ENCODE peak calls at places on chromosomes 4 and X, in seven cellular contexts. G is IMR-90, M is HepG2, A is GM12878, O is K562, T is H1, Q is SK-N-SH. V is an unnamed sample.

GRCh38 chr4:123940604-123941003 is 544.0 kb downstream of the SPRY1 start:
- DNase-seq in G (no peak), Q (no peak), M (no peak), O (no peak), T (no peak), A (no peak), V (no peak)

GRCh38 chr4:4619821-4620220 is 78.0 kb upstream of the STX18 start:
- DNase-seq in M (no peak), G (no peak), Q (peak), O (no peak), A (no peak), T (no peak), V (no peak)

GRCh38 chr4:188822698-188823097 is 683.5 kb downstream of the TRIML1 start:
- DNase-seq in M (no peak), O (no peak), T (peak), A (no peak), G (no peak), Q (no peak), V (peak)

GRCh38 chr4:186013404-186014186 is 55.4 kb upstream of the TLR3 start:
- DNase-seq in Q (no peak), M (no peak), T (no peak), A (no peak), O (no peak), G (no peak), V (no peak)

GRCh38 chr4:139642364-139642763 is 23.3 kb upstream of the MGST2 start:
- DNase-seq in A (no peak), T (no peak), Q (no peak), O (no peak), M (no peak), G (peak), V (peak)

GRCh38 chrX:51876441-51876840 is 17.0 kb upstream of the MAGED1 start:
- DNase-seq in Q (no peak), A (no peak), O (no peak), M (no peak), G (peak), T (no peak), V (no peak)

GRCh38 chrX:115178473-115178872 is 10.7 kb upstream of the RBMXL3 start:
- DNase-seq in M (no peak), G (no peak), O (no peak), A (no peak), Q (no peak), T (no peak), V (no peak)

GRCh38 chrX:148947399-148948025 is 447.1 kb downstream of the AFF2 start:
- DNase-seq in T (no peak), Q (no peak), O (no peak), A (no peak), M (no peak), G (no peak), V (no peak)

GRCh38 chr4:16018841-16019240 is 55.9 kb upstream of the FGFBP2 start:
- DNase-seq in Q (no peak), O (no peak), M (no peak), A (no peak), G (no peak), T (no peak), V (no peak)

GRCh38 chrX:74422029-74422352 is 698 bp downstream of the SLC16A2 start:
- DNase-seq in A (no peak), O (no peak), M (no peak), G (no peak), Q (peak), T (no peak), V (no peak)

GRCh38 chr4:114264877-114265291 is 285.4 kb upstream of the ARSJ start:
- DNase-seq in G (peak), O (no peak), T (no peak), M (peak), A (no peak), Q (no peak), V (no peak)

GRCh38 chrX:56068274-56068758 is 163.8 kb upstream of the KLF8 start:
- DNase-seq in M (no peak), O (no peak), Q (no peak), G (no peak), T (no peak), A (no peak), V (no peak)

GRCh38 chrX:56069299-56069941 is 162.7 kb upstream of the KLF8 start:
- DNase-seq in A (no peak), O (no peak), Q (no peak), T (no peak), G (no peak), M (no peak), V (no peak)

GRCh38 chrX:56066016-56066415 is 166.1 kb upstream of the KLF8 start:
- DNase-seq in T (no peak), O (no peak), G (no peak), Q (no peak), A (peak), M (no peak), V (no peak)
- TF ChIP-seq RFX5 in T (no peak), O (no peak), G (no peak), Q (no peak), A (no peak), M (no peak), V (no peak)

GRCh38 chr4:81564025-81564424 is 92.3 kb upstream of the RASGEF1B start:
- DNase-seq in A (no peak), Q (no peak), T (no peak), G (no peak), M (no peak), O (no peak), V (no peak)
- H3K4me3 ChIP-seq in A (no peak), Q (no peak), T (no peak), G (no peak), M (no peak), O (no peak), V (no peak)

DNA sequence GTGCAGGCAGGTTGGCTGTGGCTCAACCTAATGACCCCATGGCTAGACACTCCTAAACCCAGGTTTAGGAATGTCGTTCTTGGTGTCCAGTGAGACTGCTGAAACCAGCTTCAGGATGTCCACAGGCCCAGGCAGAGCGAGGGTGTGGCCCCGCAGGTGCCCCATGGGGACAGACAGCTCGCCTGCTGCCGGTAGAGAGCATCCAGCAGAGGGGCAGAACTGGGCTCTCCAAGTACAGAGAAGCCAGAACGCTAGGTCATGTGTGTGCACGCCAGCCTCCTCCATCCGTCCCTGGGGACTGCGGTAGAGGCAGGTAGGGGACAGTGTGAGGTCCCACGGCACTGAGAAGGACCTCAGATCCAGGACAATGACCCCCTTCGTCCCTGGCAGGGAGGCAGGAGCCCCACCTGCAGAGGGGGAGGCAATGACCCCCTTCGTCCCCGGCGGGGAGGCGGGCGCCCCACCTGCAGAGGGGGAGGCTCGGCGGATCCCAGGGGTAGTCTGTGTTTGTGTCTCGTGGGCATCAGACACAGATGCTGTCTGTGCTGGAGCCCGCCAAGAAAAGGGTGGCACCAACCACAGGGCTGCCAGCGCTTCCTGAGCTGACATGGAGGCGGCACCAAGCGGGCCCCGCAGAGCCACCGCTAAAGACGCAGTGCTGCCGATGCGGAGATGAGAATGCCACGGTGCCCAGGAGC is 118.4 kb downstream of the FAM53A start:
- DNase-seq in A (no peak), T (no peak), O (no peak), M (no peak), G (no peak), Q (no peak), V (no peak)
- TF ChIP-seq RFX5 in A (no peak), T (no peak), O (no peak), M (no peak), G (no peak), Q (no peak), V (no peak)

GRCh38 chr4:87946766-87947165 is 28.7 kb upstream of the SPP1 start:
- DNase-seq in A (no peak), M (no peak), Q (no peak), G (no peak), O (no peak), T (no peak), V (no peak)
- H3K4me3 ChIP-seq in A (no peak), M (no peak), Q (no peak), G (no peak), O (no peak), T (no peak), V (no peak)

V was measured in A549.